ENCODE peak calls at places on chromosomes 7 and 10, in five cellular contexts. T is germinal center; Z is activated CD4-positive, alpha-beta T cell treated with anti-CD3 and anti-CD28 coated beads, Interleukin-2, amount 50 U/mL, for 24 hours; M is MCF 10A; O is GF-D8. L is an unnamed sample.

GRCh38 chr7:46633816-46634215 is 712.7 kb upstream of the IGFBP3 start:
- DNase-seq in T (no peak), Z (no peak), M (no peak), O (no peak), L (no peak)

GRCh38 chr10:49600781-49601400 is 9.2 kb upstream of the SLC18A3 start:
- DNase-seq in T (no peak), Z (no peak), M (no peak), O (no peak), L (no peak)

GRCh38 chr10:112026438-112026837 is 157.1 kb downstream of the GPAM start:
- DNase-seq in T (no peak), Z (no peak), M (peak), O (no peak), L (no peak)

GRCh38 chr7:36827914-36828313 is 103.6 kb upstream of the AOAH start:
- DNase-seq in T (no peak), Z (no peak), M (peak), O (no peak), L (no peak)

GRCh38 chr10:127013251-127013656 is 108.0 kb downstream of the DOCK1 start:
- DNase-seq in T (no peak), Z (no peak), M (no peak), O (no peak), L (no peak)

GRCh38 chr7:5549096-5549896 is 125.7 kb upstream of the TNRC18 start:
- DNase-seq in T (no peak), Z (no peak), M (peak), O (no peak), L (no peak)

GRCh38 chr7:140008755-140009610 is 53.8 kb downstream of the PARP12 start:
- DNase-seq in T (no peak), Z (no peak), M (no peak), O (no peak), L (no peak)

GRCh38 chr7:127959770-127960169 is 71.5 kb downstream of the LRRC4 start:
- DNase-seq in T (no peak), Z (no peak), M (no peak), O (no peak), L (no peak)

GRCh38 chr10:109866168-109866994 is 56.9 kb downstream of the XPNPEP1 start:
- DNase-seq in T (no peak), Z (no peak), M (peak), O (no peak), L (no peak)

GRCh38 chr7:50208335-50208982 is 96.1 kb upstream of the IKZF1 start:
- DNase-seq in T (no peak), Z (no peak), M (no peak), O (no peak), L (no peak)

GRCh38 chr7:2163565-2163964 is 69.2 kb downstream of the MAD1L1 start:
- DNase-seq in T (no peak), Z (no peak), M (no peak), O (no peak), L (no peak)

GRCh38 chr7:138875794-138876193 is 77.8 kb upstream of the ATP6V0A4 start:
- DNase-seq in T (no peak), Z (peak), M (peak), O (no peak), L (no peak)

GRCh38 chr10:58608356-58608755 is 95.7 kb downstream of the BICC1 start:
- DNase-seq in T (no peak), Z (no peak), M (no peak), O (no peak), L (no peak)

GRCh38 chr10:121024905-121025584 is 173.9 kb downstream of the WDR11 start:
- DNase-seq in T (no peak), Z (no peak), M (no peak), O (no peak), L (no peak)

GRCh38 chr7:69225544-69225943 is 372.7 kb upstream of the AUTS2 start:
- DNase-seq in T (no peak), Z (no peak), M (no peak), O (no peak), L (no peak)

GRCh38 chr10:21517134-21517982 is 8.1 kb downstream of the SKIDA1 start:
- DNase-seq in T (peak), Z (no peak), M (peak), O (no peak), L (no peak)

GRCh38 chr10:75097666-75098285 is 13.7 kb upstream of the SAMD8 start:
- DNase-seq in T (no peak), Z (no peak), M (no peak), O (no peak), L (peak)

GRCh38 chr10:33196710-33197406 is 137.6 kb downstream of the NRP1 start:
- DNase-seq in T (no peak), Z (no peak), M (no peak), O (no peak), L (no peak)

GRCh38 chr7:94376281-94376680 is 18.4 kb upstream of the COL1A2 start:
- DNase-seq in T (no peak), Z (no peak), M (no peak), O (no peak), L (no peak)

GRCh38 chr10:89064764-89065163 is 74.2 kb downstream of the FAS start:
- DNase-seq in T (no peak), Z (no peak), M (no peak), O (no peak), L (no peak)

GRCh38 chr7:87056346-87056745 is 3.1 kb downstream of the ELAPOR2 start:
- DNase-seq in T (no peak), Z (no peak), M (no peak), O (no peak), L (no peak)

GRCh38 chr7:158106272-158106671 is 481.4 kb downstream of the PTPRN2 start:
- DNase-seq in T (no peak), Z (no peak), M (no peak), O (no peak), L (no peak)

GRCh38 chr10:86017841-86018734 is 348.5 kb downstream of the GRID1 start:
- DNase-seq in T (peak), Z (no peak), M (no peak), O (peak), L (no peak)

GRCh38 chr10:6927001-6927400 is 346.9 kb upstream of the PRKCQ start:
- DNase-seq in T (no peak), Z (no peak), M (no peak), O (peak), L (no peak)

GRCh38 chr7:4621401-4621800 is 60.7 kb upstream of the FOXK1 start:
- DNase-seq in T (no peak), Z (no peak), M (no peak), O (no peak), L (no peak)

GRCh38 chr10:32065871-32066270 is 9.6 kb upstream of the KIF5B start:
- DNase-seq in T (no peak), Z (no peak), M (peak), O (peak), L (no peak)

GRCh38 chr7:121401896-121402295 is 5.8 kb upstream of the FAM3C start:
- DNase-seq in T (no peak), Z (no peak), M (no peak), O (no peak), L (no peak)

GRCh38 chr7:33040803-33041516 is 21.6 kb downstream of the NT5C3A start:
- DNase-seq in T (peak), Z (no peak), M (peak), O (peak), L (no peak)

GRCh38 chr7:117064688-117065087 is 111.4 kb downstream of the ST7 start:
- DNase-seq in T (no peak), Z (no peak), M (no peak), O (no peak), L (no peak)

GRCh38 chr7:54811016-54811924 is 52.3 kb upstream of the SEC61G start:
- DNase-seq in T (no peak), Z (no peak), M (peak), O (no peak), L (no peak)

GRCh38 chr10:110491346-110491745 is 6.4 kb upstream of the DUSP5 start:
- DNase-seq in T (no peak), Z (no peak), M (no peak), O (no peak), L (no peak)

GRCh38 chr10:99203310-99203709 is 32.3 kb downstream of the HPSE2 start:
- DNase-seq in T (no peak), Z (no peak), M (no peak), O (no peak), L (no peak)

GRCh38 chr7:4171029-4171786 is 510.9 kb upstream of the FOXK1 start:
- DNase-seq in T (no peak), Z (no peak), M (no peak), O (no peak), L (no peak)